ENCODE peak calls at places on chromosomes 12 and 14, in nine cellular contexts. R, T, M, E, G, J, W, X and Y are unnamed samples.

GRCh38 chr14:90564496-90564895 is 167.7 kb downstream of the CALM1 start:
- DNase-seq in R (no peak), T (no peak), M (no peak), E (no peak), G (no peak), J (no peak), W (no peak), X (no peak), Y (no peak)

GRCh38 chr12:29157486-29157946 is 8.4 kb downstream of the FAR2 start:
- DNase-seq in R (peak), T (no peak), M (no peak), E (no peak), G (no peak), J (no peak), W (no peak), X (no peak), Y (no peak)

GRCh38 chr14:73750161-73750901 is 36.1 kb upstream of the PNMA1 start:
- DNase-seq in R (no peak), T (no peak), M (no peak), E (no peak), G (no peak), J (no peak), W (no peak), X (no peak), Y (peak)

GRCh38 chr12:83434600-83434999 is 747.9 kb downstream of the TMTC2 start:
- DNase-seq in R (no peak), T (no peak), M (no peak), E (no peak), G (no peak), J (no peak), W (no peak), X (no peak), Y (no peak)

GRCh38 chr14:103185051-103186027 is 62.1 kb downstream of the TNFAIP2 start:
- DNase-seq in R (peak), T (no peak), M (peak), E (peak), G (peak), J (no peak), W (no peak), X (no peak), Y (no peak)

GRCh38 chr14:72924332-72924731 is 1.9 kb upstream of the DCAF4 start:
- DNase-seq in R (no peak), T (no peak), M (no peak), E (no peak), G (no peak), J (no peak), W (no peak), X (peak), Y (no peak)

GRCh38 chr12:107607464-107608392 is 77.9 kb upstream of the PWP1 start:
- DNase-seq in R (peak), T (peak), M (peak), E (peak), G (peak), J (peak), W (peak), X (peak), Y (peak)

GRCh38 chr14:104892517-104893434 is 27.7 kb downstream of the CEP170B start:
- DNase-seq in R (no peak), T (no peak), M (no peak), E (peak), G (no peak), J (no peak), W (no peak), X (no peak), Y (peak)

GRCh38 chr14:103629503-103630121 is 601 bp downstream of the KLC1 start:
- DNase-seq in R (peak), T (no peak), M (peak), E (peak), G (no peak), J (peak), W (peak), X (peak), Y (peak)